ENCODE peak calls at places on chromosomes 5 and 9, in nine cellular contexts. One of them, this sample, is unnamed.

GRCh38 chr5:132470596-132470995 is 20.0 kb downstream of the IRF1 start:
- DNase-seq in AG08395: no peak
- DNase-seq in head of caudate nucleus: no peak
- DNase-seq in iris pigment epithelial cell: no peak
- DNase-seq in progenitor cell of endocrine pancreas: no peak
- DNase-seq in iPS-NIHi11: no peak
- DNase-seq in cardiac fibroblast: no peak
- DNase-seq in mucosa of descending colon: no peak
- DNase-seq in substantia nigra: no peak
- DNase-seq in this sample: no peak

GRCh38 chr9:5438301-5439162 is 807 bp upstream of the PLGRKT start:
- DNase-seq in substantia nigra: no peak
- DNase-seq in iPS-NIHi11: no peak
- DNase-seq in AG08395: no peak
- DNase-seq in cardiac fibroblast: peak
- DNase-seq in head of caudate nucleus: no peak
- DNase-seq in progenitor cell of endocrine pancreas: no peak
- DNase-seq in iris pigment epithelial cell: peak
- DNase-seq in mucosa of descending colon: peak
- DNase-seq in this sample: no peak

GRCh38 chr5:141476132-141476909 is 555 bp downstream of the PCDHGC3 start:
- DNase-seq in mucosa of descending colon: peak
- DNase-seq in iris pigment epithelial cell: peak
- DNase-seq in head of caudate nucleus: peak
- DNase-seq in iPS-NIHi11: peak
- DNase-seq in cardiac fibroblast: peak
- DNase-seq in AG08395: peak
- DNase-seq in substantia nigra: peak
- DNase-seq in progenitor cell of endocrine pancreas: no peak
- DNase-seq in this sample: no peak

GRCh38 chr9:79610019-79610760 is 38.4 kb downstream of the TLE4 start:
- DNase-seq in head of caudate nucleus: no peak
- DNase-seq in mucosa of descending colon: no peak
- DNase-seq in progenitor cell of endocrine pancreas: no peak
- DNase-seq in substantia nigra: no peak
- DNase-seq in iPS-NIHi11: no peak
- DNase-seq in iris pigment epithelial cell: peak
- DNase-seq in cardiac fibroblast: no peak
- DNase-seq in AG08395: peak
- DNase-seq in this sample: no peak

GRCh38 chr5:125228358-125228757 is 481.9 kb upstream of the ZNF608 start:
- DNase-seq in substantia nigra: no peak
- DNase-seq in cardiac fibroblast: no peak
- DNase-seq in progenitor cell of endocrine pancreas: no peak
- DNase-seq in AG08395: no peak
- DNase-seq in iris pigment epithelial cell: no peak
- DNase-seq in head of caudate nucleus: no peak
- DNase-seq in mucosa of descending colon: no peak
- DNase-seq in iPS-NIHi11: no peak
- DNase-seq in this sample: no peak

GRCh38 chr5:147321569-147321968 is 86.7 kb downstream of the STK32A start:
- DNase-seq in cardiac fibroblast: no peak
- DNase-seq in iPS-NIHi11: no peak
- DNase-seq in mucosa of descending colon: no peak
- DNase-seq in head of caudate nucleus: no peak
- DNase-seq in substantia nigra: no peak
- DNase-seq in AG08395: no peak
- DNase-seq in iris pigment epithelial cell: no peak
- DNase-seq in progenitor cell of endocrine pancreas: no peak
- DNase-seq in this sample: no peak

GRCh38 chr5:81554647-81555046 is 160.7 kb upstream of the ACOT12 start:
- DNase-seq in iPS-NIHi11: no peak
- DNase-seq in mucosa of descending colon: no peak
- DNase-seq in progenitor cell of endocrine pancreas: no peak
- DNase-seq in head of caudate nucleus: no peak
- DNase-seq in cardiac fibroblast: no peak
- DNase-seq in AG08395: no peak
- DNase-seq in substantia nigra: no peak
- DNase-seq in iris pigment epithelial cell: no peak
- DNase-seq in this sample: no peak

GRCh38 chr5:56668996-56669395 is 146.4 kb upstream of the MAP3K1 start:
- DNase-seq in AG08395: no peak
- DNase-seq in substantia nigra: no peak
- DNase-seq in cardiac fibroblast: no peak
- DNase-seq in head of caudate nucleus: no peak
- DNase-seq in progenitor cell of endocrine pancreas: no peak
- DNase-seq in iris pigment epithelial cell: no peak
- DNase-seq in mucosa of descending colon: no peak
- DNase-seq in iPS-NIHi11: no peak
- DNase-seq in this sample: no peak

GRCh38 chr9:69317081-69317480 is 7.9 kb upstream of the ENTREP1 start:
- DNase-seq in iPS-NIHi11: no peak
- DNase-seq in cardiac fibroblast: no peak
- DNase-seq in progenitor cell of endocrine pancreas: no peak
- DNase-seq in substantia nigra: no peak
- DNase-seq in mucosa of descending colon: no peak
- DNase-seq in head of caudate nucleus: no peak
- DNase-seq in AG08395: no peak
- DNase-seq in iris pigment epithelial cell: no peak
- DNase-seq in this sample: no peak

GRCh38 chr9:135579356-135579755 is 17.8 kb downstream of the PAEP start:
- DNase-seq in progenitor cell of endocrine pancreas: no peak
- DNase-seq in substantia nigra: no peak
- DNase-seq in AG08395: no peak
- DNase-seq in head of caudate nucleus: no peak
- DNase-seq in cardiac fibroblast: no peak
- DNase-seq in iPS-NIHi11: no peak
- DNase-seq in mucosa of descending colon: no peak
- DNase-seq in iris pigment epithelial cell: no peak
- DNase-seq in this sample: no peak

GRCh38 chr5:15003511-15003920 is 131.9 kb upstream of the ANKH start:
- DNase-seq in cardiac fibroblast: peak
- DNase-seq in substantia nigra: peak
- DNase-seq in iris pigment epithelial cell: peak
- DNase-seq in iPS-NIHi11: peak
- DNase-seq in mucosa of descending colon: no peak
- DNase-seq in head of caudate nucleus: peak
- DNase-seq in progenitor cell of endocrine pancreas: no peak
- DNase-seq in AG08395: peak
- DNase-seq in this sample: peak

GRCh38 chr5:137442660-137443059 is 56.5 kb downstream of the SPOCK1 start:
- DNase-seq in substantia nigra: no peak
- DNase-seq in cardiac fibroblast: no peak
- DNase-seq in iPS-NIHi11: no peak
- DNase-seq in progenitor cell of endocrine pancreas: no peak
- DNase-seq in AG08395: no peak
- DNase-seq in iris pigment epithelial cell: no peak
- DNase-seq in head of caudate nucleus: no peak
- DNase-seq in mucosa of descending colon: no peak
- DNase-seq in this sample: no peak

GRCh38 chr5:73899055-73899454 is 273.1 kb downstream of the ARHGEF28 start:
- DNase-seq in AG08395: no peak
- DNase-seq in iPS-NIHi11: no peak
- DNase-seq in progenitor cell of endocrine pancreas: no peak
- DNase-seq in iris pigment epithelial cell: no peak
- DNase-seq in mucosa of descending colon: no peak
- DNase-seq in substantia nigra: no peak
- DNase-seq in cardiac fibroblast: no peak
- DNase-seq in head of caudate nucleus: no peak
- DNase-seq in this sample: no peak

GRCh38 chr9:16031486-16031885 is 478.6 kb downstream of the CCDC171 start:
- DNase-seq in substantia nigra: no peak
- DNase-seq in head of caudate nucleus: no peak
- DNase-seq in progenitor cell of endocrine pancreas: no peak
- DNase-seq in mucosa of descending colon: no peak
- DNase-seq in cardiac fibroblast: no peak
- DNase-seq in AG08395: no peak
- DNase-seq in iris pigment epithelial cell: no peak
- DNase-seq in iPS-NIHi11: no peak
- DNase-seq in this sample: no peak

GRCh38 chr5:161009817-161010216 is 157.8 kb upstream of the ATP10B start:
- DNase-seq in iPS-NIHi11: no peak
- DNase-seq in cardiac fibroblast: no peak
- DNase-seq in iris pigment epithelial cell: no peak
- DNase-seq in mucosa of descending colon: no peak
- DNase-seq in progenitor cell of endocrine pancreas: no peak
- DNase-seq in substantia nigra: no peak
- DNase-seq in head of caudate nucleus: no peak
- DNase-seq in AG08395: no peak
- DNase-seq in this sample: no peak

GRCh38 chr5:132364319-132364718 is 5.2 kb upstream of the SLC22A5 start:
- DNase-seq in iPS-NIHi11: no peak
- DNase-seq in iris pigment epithelial cell: peak
- DNase-seq in AG08395: peak
- DNase-seq in cardiac fibroblast: peak
- DNase-seq in substantia nigra: no peak
- DNase-seq in head of caudate nucleus: no peak
- DNase-seq in progenitor cell of endocrine pancreas: no peak
- DNase-seq in mucosa of descending colon: no peak
- DNase-seq in this sample: no peak

GRCh38 chr5:115168829-115169391 is 798 bp downstream of the TRIM36 start:
- DNase-seq in substantia nigra: peak
- DNase-seq in head of caudate nucleus: no peak
- DNase-seq in mucosa of descending colon: no peak
- DNase-seq in iris pigment epithelial cell: peak
- DNase-seq in progenitor cell of endocrine pancreas: no peak
- DNase-seq in iPS-NIHi11: peak
- DNase-seq in cardiac fibroblast: no peak
- DNase-seq in AG08395: no peak
- DNase-seq in this sample: peak

GRCh38 chr5:178292826-178293205 is 60.2 kb upstream of the PHYKPL start:
- DNase-seq in mucosa of descending colon: no peak
- DNase-seq in head of caudate nucleus: no peak
- DNase-seq in AG08395: no peak
- DNase-seq in substantia nigra: no peak
- DNase-seq in iris pigment epithelial cell: no peak
- DNase-seq in cardiac fibroblast: no peak
- DNase-seq in iPS-NIHi11: no peak
- DNase-seq in progenitor cell of endocrine pancreas: no peak
- DNase-seq in this sample: no peak

GRCh38 chr5:149015561-149015960 is 47.3 kb downstream of the SH3TC2 start:
- DNase-seq in iPS-NIHi11: no peak
- DNase-seq in AG08395: no peak
- DNase-seq in mucosa of descending colon: no peak
- DNase-seq in substantia nigra: no peak
- DNase-seq in iris pigment epithelial cell: no peak
- DNase-seq in progenitor cell of endocrine pancreas: no peak
- DNase-seq in cardiac fibroblast: no peak
- DNase-seq in head of caudate nucleus: no peak
- DNase-seq in this sample: no peak

GRCh38 chr5:83417884-83418283 is 53.7 kb upstream of the VCAN start:
- DNase-seq in iris pigment epithelial cell: no peak
- DNase-seq in cardiac fibroblast: no peak
- DNase-seq in mucosa of descending colon: no peak
- DNase-seq in substantia nigra: no peak
- DNase-seq in progenitor cell of endocrine pancreas: no peak
- DNase-seq in iPS-NIHi11: no peak
- DNase-seq in AG08395: no peak
- DNase-seq in head of caudate nucleus: no peak
- DNase-seq in this sample: no peak

GRCh38 chr9:36987891-36988290 is 46.2 kb downstream of the PAX5 start:
- DNase-seq in iris pigment epithelial cell: peak
- DNase-seq in progenitor cell of endocrine pancreas: no peak
- DNase-seq in head of caudate nucleus: no peak
- DNase-seq in AG08395: no peak
- DNase-seq in substantia nigra: no peak
- DNase-seq in iPS-NIHi11: no peak
- DNase-seq in mucosa of descending colon: no peak
- DNase-seq in cardiac fibroblast: no peak
- DNase-seq in this sample: no peak

GRCh38 chr9:120578614-120579013 is 1.4 kb downstream of the CDK5RAP2 start:
- DNase-seq in head of caudate nucleus: no peak
- DNase-seq in mucosa of descending colon: no peak
- DNase-seq in progenitor cell of endocrine pancreas: no peak
- DNase-seq in iPS-NIHi11: no peak
- DNase-seq in iris pigment epithelial cell: no peak
- DNase-seq in cardiac fibroblast: no peak
- DNase-seq in AG08395: no peak
- DNase-seq in substantia nigra: no peak
- DNase-seq in this sample: no peak

GRCh38 chr5:178296066-178296465 is 63.5 kb upstream of the PHYKPL start:
- DNase-seq in substantia nigra: no peak
- DNase-seq in iPS-NIHi11: no peak
- DNase-seq in mucosa of descending colon: peak
- DNase-seq in head of caudate nucleus: no peak
- DNase-seq in cardiac fibroblast: no peak
- DNase-seq in AG08395: no peak
- DNase-seq in iris pigment epithelial cell: no peak
- DNase-seq in progenitor cell of endocrine pancreas: no peak
- DNase-seq in this sample: no peak

GRCh38 chr5:32840606-32841005 is 129.5 kb downstream of the NPR3 start:
- DNase-seq in iris pigment epithelial cell: no peak
- DNase-seq in substantia nigra: no peak
- DNase-seq in AG08395: no peak
- DNase-seq in iPS-NIHi11: no peak
- DNase-seq in head of caudate nucleus: no peak
- DNase-seq in cardiac fibroblast: peak
- DNase-seq in progenitor cell of endocrine pancreas: no peak
- DNase-seq in mucosa of descending colon: no peak
- DNase-seq in this sample: no peak

GRCh38 chr5:86971034-86971511 is 296.6 kb upstream of the RASA1 start:
- DNase-seq in progenitor cell of endocrine pancreas: no peak
- DNase-seq in substantia nigra: no peak
- DNase-seq in iris pigment epithelial cell: peak
- DNase-seq in iPS-NIHi11: no peak
- DNase-seq in AG08395: peak
- DNase-seq in head of caudate nucleus: no peak
- DNase-seq in mucosa of descending colon: no peak
- DNase-seq in cardiac fibroblast: peak
- DNase-seq in this sample: no peak

GRCh38 chr9:19922476-19923118 is 133.8 kb upstream of the SLC24A2 start:
- DNase-seq in substantia nigra: peak
- DNase-seq in cardiac fibroblast: peak
- DNase-seq in head of caudate nucleus: peak
- DNase-seq in progenitor cell of endocrine pancreas: no peak
- DNase-seq in iris pigment epithelial cell: peak
- DNase-seq in mucosa of descending colon: no peak
- DNase-seq in AG08395: peak
- DNase-seq in iPS-NIHi11: peak
- DNase-seq in this sample: peak

GRCh38 chr9:134407123-134407779 is 81.0 kb downstream of the RXRA start:
- DNase-seq in iPS-NIHi11: peak
- DNase-seq in progenitor cell of endocrine pancreas: peak
- DNase-seq in substantia nigra: peak
- DNase-seq in iris pigment epithelial cell: peak
- DNase-seq in AG08395: peak
- DNase-seq in cardiac fibroblast: peak
- DNase-seq in mucosa of descending colon: peak
- DNase-seq in head of caudate nucleus: peak
- DNase-seq in this sample: no peak

GRCh38 chr5:102740515-102740914 is 14.6 kb upstream of the PAM start:
- DNase-seq in cardiac fibroblast: no peak
- DNase-seq in iPS-NIHi11: no peak
- DNase-seq in AG08395: no peak
- DNase-seq in iris pigment epithelial cell: no peak
- DNase-seq in mucosa of descending colon: no peak
- DNase-seq in progenitor cell of endocrine pancreas: no peak
- DNase-seq in head of caudate nucleus: no peak
- DNase-seq in substantia nigra: no peak
- DNase-seq in this sample: no peak

This sample was measured in HEK293T.